ENCODE peak calls at places on chromosomes 5 and 9, in four cellular contexts. H, P, E and W are unnamed samples.
A peak's percentile ranks its signal among the peaks of the same experiment; 100 is the strongest.

GRCh38 chr5:155700333-155700732 is 626.6 kb upstream of the SGCD start:
- DNase-seq in H (no peak), P (no peak), E (no peak), W (no peak)

GRCh38 chr5:149685494-149685893 is 44.6 kb upstream of the PPARGC1B start:
- DNase-seq in H (no peak), P (no peak), E (no peak), W (no peak)

GRCh38 chr5:963310-963672 is 45.3 kb upstream of the NKD2 start:
- DNase-seq in H (no peak), P (no peak), E (no peak), W (no peak)

GRCh38 chr9:2087500-2088313 is 72.6 kb downstream of the SMARCA2 start:
- DNase-seq in H (no peak), P (no peak), E (no peak), W (peak; percentile 8)

GRCh38 chr5:114237766-114238165 is 124.1 kb upstream of the KCNN2 start:
- DNase-seq in H (no peak), P (peak; percentile 42), E (no peak), W (no peak)

GRCh38 chr9:95103385-95104087 is 214.0 kb downstream of the FANCC start:
- DNase-seq in H (no peak), P (no peak), E (peak; percentile 39), W (no peak)

GRCh38 chr9:114184071-114184470 is 28.7 kb downstream of the COL27A1 start:
- DNase-seq in H (no peak), P (no peak), E (no peak), W (no peak)

GRCh38 chr5:130222638-130223037 is 318.4 kb downstream of the CHSY3 start:
- DNase-seq in H (no peak), P (no peak), E (no peak), W (no peak)